ENCODE peak calls at places on chromosomes 3 and 15, in four cellular contexts. L is Kasumi-1, S is epithelial cell of proximal tubule, V is EH. H is an unnamed sample.

GRCh38 chr3:192467230-192468186 is 259.8 kb downstream of the FGF12 start:
- DNase-seq in L (peak), S (peak), V (peak), H (peak)

GRCh38 chr15:73997986-73998385 is 3.5 kb downstream of the PML start:
- DNase-seq in L (no peak), S (no peak), V (no peak), H (no peak)

GRCh38 chr15:68618339-68619302 is 39.8 kb downstream of the CORO2B start:
- DNase-seq in L (no peak), S (no peak), V (peak), H (peak)

GRCh38 chr15:34188711-34189110 is 21.2 kb downstream of the KATNBL1 start:
- DNase-seq in L (no peak), S (no peak), V (peak), H (no peak)

GRCh38 chr3:18795078-18795477 is 353.2 kb upstream of the KCNH8 start:
- DNase-seq in L (no peak), S (no peak), V (no peak), H (no peak)

GRCh38 chr3:127784283-127784682 is 38.0 kb downstream of the MGLL start:
- DNase-seq in L (no peak), S (no peak), V (no peak), H (no peak)

GRCh38 chr3:183587337-183587736 is 31.8 kb upstream of the KLHL6 start:
- DNase-seq in L (peak), S (no peak), V (no peak), H (peak)

GRCh38 chr3:106457278-106458210 is 588.7 kb upstream of the CBLB start:
- DNase-seq in L (no peak), S (peak), V (peak), H (peak)

GRCh38 chr3:156743859-156744258 is 69.5 kb downstream of the TIPARP start:
- DNase-seq in L (no peak), S (no peak), V (no peak), H (no peak)

GRCh38 chr3:105791134-105791533 is 77.7 kb downstream of the CBLB start:
- DNase-seq in L (no peak), S (no peak), V (peak), H (no peak)

GRCh38 chr3:192901435-192901834 is 16.2 kb downstream of the MB21D2 start:
- DNase-seq in L (no peak), S (peak), V (peak), H (peak)

GRCh38 chr3:128971421-128971820 is 22.5 kb downstream of the CFAP92 start:
- DNase-seq in L (peak), S (no peak), V (peak), H (no peak)

GRCh38 chr3:65245133-65246076 is 557.6 kb upstream of the ADAMTS9 start:
- DNase-seq in L (no peak), S (no peak), V (peak), H (no peak)

GRCh38 chr3:33360136-33360825 is 79.9 kb downstream of the UBP1 start:
- DNase-seq in L (no peak), S (no peak), V (peak), H (peak)

GRCh38 chr3:43273429-43273828 is 12.9 kb upstream of the SNRK start:
- DNase-seq in L (no peak), S (no peak), V (no peak), H (no peak)

GRCh38 chr15:74421302-74422245 is 12.2 kb downstream of the SEMA7A start:
- DNase-seq in L (no peak), S (no peak), V (no peak), H (no peak)

GRCh38 chr3:130839815-130840214 is 54.1 kb upstream of the ATP2C1 start:
- DNase-seq in L (no peak), S (no peak), V (no peak), H (no peak)

GRCh38 chr15:31261266-31262142 is 65.1 kb upstream of the KLF13 start:
- DNase-seq in L (no peak), S (no peak), V (no peak), H (no peak)

GRCh38 chr3:71461098-71461497 is 122.4 kb downstream of the FOXP1 start:
- DNase-seq in L (no peak), S (no peak), V (no peak), H (no peak)